ENCODE peak calls at places on chromosome 10, in five cellular contexts. X is T-helper 22 cell, L is COLO829, M is esophagus squamous epithelium, J is B cell. R is an unnamed sample.
A peak's percentile ranks its signal among the peaks of the same experiment; 100 is the strongest.

GRCh38 chr10:1509003-1509402 is 228.3 kb downstream of the ADARB2 start:
- DNase-seq in X (no peak), L (no peak), M (no peak), J (no peak), R (no peak)

GRCh38 chr10:71392292-71392691 is 4.4 kb upstream of the CDH23 start:
- DNase-seq in X (no peak), L (no peak), M (no peak), J (no peak), R (no peak)

GRCh38 chr10:130807721-130808120 is 503.8 kb downstream of the TCERG1L start:
- DNase-seq in X (no peak), L (no peak), M (no peak), J (no peak), R (no peak)

GRCh38 chr10:16521311-16522016 is at the start of gene C1QL3:
- DNase-seq in X (no peak), L (no peak), M (no peak), J (peak; percentile 44), R (no peak)

GRCh38 chr10:132104471-132105301 is 38.9 kb downstream of the JAKMIP3 start:
- DNase-seq in X (no peak), L (no peak), M (no peak), J (no peak), R (no peak)

GRCh38 chr10:131889755-131890154 is 11.1 kb upstream of the PPP2R2D start:
- DNase-seq in X (no peak), L (no peak), M (no peak), J (no peak), R (no peak)

GRCh38 chr10:132096863-132097478 is 31.2 kb downstream of the JAKMIP3 start:
- DNase-seq in X (no peak), L (no peak), M (no peak), J (no peak), R (no peak)

GRCh38 chr10:62354941-62355340 is 19.2 kb upstream of the ZNF365 start:
- DNase-seq in X (no peak), L (no peak), M (no peak), J (no peak), R (no peak)